ENCODE peak calls at places on chromosomes 11 and 22, in nine cellular contexts. U is heart left ventricle, O is upper lobe of right lung, I is transverse colon, F is astrocyte, M is cardiac muscle cell, H is Peyer's patch, J is body of pancreas, Y is adrenal gland. P is an unnamed sample. For H3K9me3 and H3K4me1, the result is how much of the 10 kb centered on the place peaks cover.

GRCh38 chr11:30377347-30377746 is 54.4 kb downstream of the ARL14EP start:
- DNase-seq in O (no peak), M (no peak), F (no peak), J (no peak), Y (no peak), U (no peak), H (no peak), I (no peak), P (no peak)

GRCh38 chr11:72813740-72814138 is 472 bp upstream of the ATG16L2 start:
- DNase-seq in I (peak), Y (peak), J (peak), F (no peak), M (peak), H (peak), U (peak), O (peak), P (peak)

GRCh38 chr22:21941921-21942320 is 10.7 kb downstream of the PPM1F start:
- DNase-seq in M (no peak), Y (no peak), O (no peak), U (no peak), I (no peak), F (no peak), J (no peak), H (no peak), P (no peak)

GRCh38 chr11:78428773-78429172 is 11.2 kb upstream of the GAB2 start:
- DNase-seq in U (no peak), I (no peak), H (no peak), J (no peak), F (no peak), M (no peak), Y (no peak), O (no peak), P (no peak)

GRCh38 chr11:46006418-46007070 is 84.1 kb downstream of the LARGE2 start:
- DNase-seq in Y (peak), U (peak), J (peak), H (no peak), M (peak), O (no peak), I (no peak), F (peak), P (no peak)

GRCh38 chr22:43482310-43482625 is 70.5 kb downstream of the MPPED1 start:
- DNase-seq in J (no peak), Y (no peak), F (no peak), O (no peak), U (no peak), H (no peak), I (no peak), M (no peak), P (no peak)

GRCh38 chr11:2691991-2692841 is 7.6 kb downstream of the KCNQ1OT1 start:
- DNase-seq in M (no peak), J (peak), U (no peak), O (peak), I (no peak), F (no peak), H (no peak), Y (no peak), P (no peak)

GRCh38 chr11:25667871-25668270 is 664.1 kb upstream of the ANO3 start:
- DNase-seq in F (no peak), I (no peak), M (no peak), H (no peak), O (no peak), J (no peak), Y (no peak), U (no peak), P (no peak)

GRCh38 chr11:2376751-2377451 is at the start of gene CD81:
- DNase-seq in I (no peak), Y (peak), U (peak), F (no peak), H (peak), J (no peak), O (peak), M (peak), P (no peak)

GRCh38 chr11:15747671-15748070 is 608.7 kb downstream of the SOX6 start:
- DNase-seq in F (peak), H (no peak), O (no peak), M (no peak), I (no peak), J (no peak), Y (no peak), U (no peak), P (no peak)

GRCh38 chr11:130234315-130234714 is 74.7 kb downstream of the ST14 start:
- DNase-seq in H (no peak), U (no peak), O (no peak), M (no peak), J (no peak), I (no peak), Y (no peak), F (no peak), P (no peak)

GRCh38 chr11:45383229-45383628 is 97.1 kb upstream of the SYT13 start:
- DNase-seq in J (peak), I (no peak), H (no peak), O (peak), Y (no peak), U (no peak), M (peak), F (peak), P (no peak)

GRCh38 chr11:85596886-85597285 is 30.3 kb downstream of the DLG2 start:
- DNase-seq in J (no peak), O (no peak), Y (no peak), U (no peak), I (no peak), M (no peak), F (no peak), H (no peak), P (no peak)

GRCh38 chr11:44927174-44927661 is 23.5 kb downstream of the TP53I11 start:
- DNase-seq in F (peak), H (peak), Y (peak), J (peak), U (peak), M (peak), O (peak), I (peak), P (peak)

GRCh38 chr22:29205598-29206371 is at the start of gene EMID1:
- DNase-seq in I (peak), J (peak), U (peak), O (peak), H (no peak), Y (peak), M (peak), F (no peak), P (peak)

GRCh38 chr11:64026575-64027213 is 9.0 kb upstream of the FLRT1 start:
- DNase-seq in I (no peak), U (no peak), H (no peak), M (no peak), F (no peak), J (no peak), O (no peak), Y (no peak), P (no peak)

GRCh38 chr11:57320719-57321387 is 3.9 kb downstream of the TNKS1BP1 start:
- DNase-seq in F (no peak), M (no peak), U (no peak), J (peak), O (no peak), H (no peak), Y (no peak), I (peak), P (no peak)

GRCh38 chr11:17259519-17259918 is 17.0 kb upstream of the NUCB2 start:
- DNase-seq in Y (no peak), I (no peak), U (no peak), J (no peak), O (no peak), M (no peak), H (no peak), F (peak), P (no peak)

GRCh38 chr22:19319281-19319680 is 27.8 kb upstream of the CLTCL1 start:
- DNase-seq in I (no peak), Y (no peak), F (no peak), O (no peak), H (no peak), J (no peak), U (no peak), M (no peak), P (no peak)
- H3K9me3 ChIP-seq in I (under half), Y (under half), F (under half), O (under half), H (under half), J (under half), U (under half), M (under half), P (half or more)

GRCh38 chr11:124896071-124896750 is 1.5 kb downstream of the ROBO4 start:
- DNase-seq in Y (no peak), M (no peak), U (no peak), O (no peak), J (no peak), H (no peak), F (peak), I (no peak), P (no peak)
- H3K4me1 ChIP-seq in Y (under half), M (under half), U (under half), O (under half), J (under half), H (under half), F (under half), I (under half), P (half or more)

DNA sequence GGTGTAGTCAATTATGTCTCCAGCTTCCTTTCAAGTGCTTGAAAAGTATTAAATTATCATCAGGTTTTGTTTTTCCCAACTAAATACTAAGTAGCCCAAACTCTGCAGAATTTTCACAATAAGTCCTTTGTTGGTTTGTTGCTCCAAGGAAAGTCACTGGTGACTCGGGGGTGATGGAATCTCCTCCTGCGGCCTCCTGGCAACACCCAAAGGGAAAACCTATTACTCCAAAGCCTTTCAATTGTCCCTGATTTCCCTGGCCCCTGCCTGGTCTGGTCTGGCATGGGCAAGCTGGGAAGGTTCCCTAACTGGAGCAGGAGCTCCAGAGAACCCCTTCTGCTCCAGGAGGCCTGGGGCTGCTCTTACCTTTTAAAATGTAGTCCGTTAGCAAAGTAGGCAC is 47.9 kb downstream of the FEZ1 start:
- DNase-seq in I (no peak), H (no peak), M (peak), J (no peak), U (no peak), Y (no peak), F (peak), O (no peak), P (no peak)
- H3K27ac ChIP-seq in I (no peak), H (no peak), M (no peak), J (no peak), U (no peak), Y (no peak), F (peak), O (no peak), P (no peak)

GRCh38 chr22:47299879-47300697 is 537.6 kb downstream of the TBC1D22A start:
- DNase-seq in F (no peak), H (no peak), I (no peak), M (no peak), Y (no peak), U (peak), O (no peak), J (no peak), P (no peak)
- H3K9me3 ChIP-seq in F (under half), H (under half), I (under half), M (under half), Y (under half), U (under half), O (under half), J (under half), P (under half)

GRCh38 chr11:35523351-35523768 is 2.1 kb downstream of the PAMR1 start:
- DNase-seq in O (no peak), H (no peak), I (no peak), Y (no peak), M (no peak), U (no peak), F (no peak), J (no peak), P (no peak)
- H3K4me1 ChIP-seq in O (under half), H (under half), I (under half), Y (under half), M (under half), U (under half), F (under half), J (under half), P (under half)

GRCh38 chr11:114156131-114156581 is 96.6 kb downstream of the ZBTB16 start:
- DNase-seq in M (no peak), O (no peak), Y (no peak), F (no peak), H (no peak), J (no peak), U (no peak), I (no peak), P (no peak)
- H3K27ac ChIP-seq in M (no peak), O (peak), Y (peak), F (no peak), H (peak), J (peak), U (peak), I (peak), P (peak)

DNA sequence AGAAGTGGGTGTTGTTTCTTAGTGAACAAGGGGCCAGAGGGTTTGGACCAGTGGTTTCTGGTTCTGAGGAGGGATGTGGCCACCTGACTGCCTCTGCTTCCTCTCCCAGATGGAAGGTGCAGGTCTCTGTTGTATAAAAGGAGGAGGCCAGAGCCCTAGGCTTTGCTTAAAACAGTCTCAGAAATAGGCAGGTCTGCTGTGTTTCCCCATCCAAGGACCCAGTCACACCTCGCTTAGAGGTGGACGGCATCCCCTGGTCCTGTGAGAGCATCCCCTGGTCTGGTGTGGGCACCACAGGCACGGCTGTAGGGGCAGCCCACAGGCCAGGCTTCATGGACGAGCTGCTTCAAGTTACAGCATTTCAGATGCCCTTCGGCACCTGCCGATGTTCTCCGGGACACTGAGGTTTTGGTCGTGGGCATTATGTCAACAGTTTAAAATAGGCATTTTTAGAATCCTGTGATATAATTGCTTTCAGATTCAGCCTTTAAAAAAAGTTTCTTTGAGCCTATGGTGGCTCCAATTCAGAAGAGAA is 45.7 kb upstream of the SHANK2 start:
- DNase-seq in Y (no peak), I (no peak), O (peak), H (no peak), U (no peak), M (no peak), J (no peak), F (no peak), P (no peak)
- H3K9me3 ChIP-seq in Y (under half), I (under half), O (under half), H (under half), U (under half), M (under half), J (under half), F (under half), P (under half)

GRCh38 chr22:17998913-17999312 is 25.4 kb downstream of the MICAL3 start:
- DNase-seq in H (no peak), F (no peak), O (no peak), I (no peak), M (no peak), J (peak), Y (no peak), U (no peak), P (no peak)

GRCh38 chr22:18000441-18001039 is 23.8 kb downstream of the MICAL3 start:
- DNase-seq in O (no peak), H (no peak), U (no peak), J (peak), M (peak), I (peak), Y (no peak), F (no peak), P (no peak)

GRCh38 chr22:17997456-17997855 is 26.9 kb downstream of the MICAL3 start:
- DNase-seq in H (no peak), I (no peak), F (no peak), U (no peak), M (no peak), O (no peak), J (no peak), Y (peak), P (no peak)

GRCh38 chr22:18001040-18001893 is 23.1 kb downstream of the MICAL3 start:
- DNase-seq in J (peak), I (peak), U (peak), O (peak), H (peak), Y (peak), M (peak), F (peak), P (peak)

DNA sequence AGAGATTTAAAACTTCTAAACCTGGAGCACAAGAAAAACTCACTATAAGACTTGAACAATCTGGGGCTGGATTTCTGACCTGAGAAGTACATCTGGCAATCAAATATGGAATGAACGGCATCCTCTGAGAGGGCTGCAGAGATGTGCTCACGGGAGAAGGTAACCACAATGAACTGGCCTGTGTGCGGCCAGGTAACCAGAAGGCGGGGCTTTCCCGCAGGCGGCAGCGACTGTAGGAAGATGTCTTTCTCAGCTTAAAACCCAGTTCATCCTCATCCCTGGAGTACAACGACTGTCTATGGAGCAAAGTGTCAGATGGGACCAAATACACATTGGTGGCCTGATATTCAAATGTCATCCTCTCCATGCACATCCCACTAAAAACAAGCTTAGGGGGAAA is 24.5 kb downstream of the MICAL3 start:
- DNase-seq in F (no peak), I (no peak), Y (no peak), H (no peak), O (no peak), M (no peak), J (peak), U (no peak), P (no peak)
- H3K4me1 ChIP-seq in F (under half), I (under half), Y (under half), H (under half), O (under half), M (under half), J (under half), U (under half), P (under half)

DNA sequence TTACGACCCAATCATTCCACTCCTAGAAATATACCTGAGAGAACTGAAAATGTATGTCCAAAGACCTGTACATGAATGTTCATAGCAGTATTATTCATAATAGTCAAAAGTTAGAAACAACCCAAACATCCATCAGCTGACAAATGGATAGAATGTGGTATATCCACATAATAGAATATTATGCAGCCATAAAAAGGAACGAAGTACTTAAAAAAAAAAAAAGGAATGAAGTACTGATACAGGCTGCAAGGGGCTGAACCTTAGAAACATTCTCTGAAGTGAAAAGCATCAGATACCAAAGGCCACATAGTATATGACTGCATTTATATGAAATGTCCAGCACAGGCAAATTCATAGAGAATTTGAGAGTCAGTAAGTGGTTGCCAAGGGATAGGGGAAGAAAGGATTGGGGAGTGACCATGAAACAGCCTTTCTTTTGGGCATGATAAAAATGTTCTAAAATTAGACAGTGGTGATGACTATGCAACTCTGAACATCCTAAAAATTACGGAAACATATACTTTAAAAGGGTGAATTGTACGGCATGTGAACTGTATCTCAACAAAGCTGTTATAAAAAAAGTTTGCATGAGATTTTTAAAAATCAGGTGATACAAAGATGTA is 1.8 kb downstream of the TPST2 start:
- DNase-seq in Y (no peak), O (no peak), I (no peak), U (no peak), H (no peak), F (peak), J (no peak), M (no peak), P (no peak)
- H3K27ac ChIP-seq in Y (peak), O (peak), I (peak), U (no peak), H (no peak), F (no peak), J (no peak), M (no peak), P (peak)

GRCh38 chr11:1153951-1154487 is 3.7 kb upstream of the MUC5AC start:
- DNase-seq in M (peak), F (peak), I (peak), Y (peak), O (peak), H (peak), J (peak), U (no peak), P (no peak)
- H3K9me3 ChIP-seq in M (under half), F (under half), I (under half), Y (under half), O (under half), H (under half), J (under half), U (under half), P (under half)